ENCODE peak calls at places on chromosome 21, in ten cellular contexts. F, M, O, S, R, B, J, V, T and U are unnamed samples. For H3K27me3, the result is how much of the 10 kb centered on the place peaks cover.

GRCh38 chr21:39313042-39313456 is 383 bp downstream of the BRWD1 start:
- DNase-seq in F (no peak), M (no peak), O (peak), S (no peak), R (no peak), B (peak), J (peak), V (no peak), T (peak), U (no peak)

GRCh38 chr21:38965910-38966504 is 160.3 kb downstream of the ETS2 start:
- DNase-seq in F (peak), M (no peak), O (no peak), S (no peak), R (no peak), B (no peak), J (peak), V (no peak), T (no peak), U (no peak)

GRCh38 chr21:29215709-29216108 is 83.0 kb upstream of the BACH1 start:
- DNase-seq in F (no peak), M (no peak), O (no peak), S (no peak), R (no peak), B (no peak), J (no peak), V (no peak), T (no peak), U (no peak)

GRCh38 chr21:36126621-36127110 is 8.2 kb upstream of the CBR3 start:
- DNase-seq in F (no peak), M (no peak), O (no peak), S (no peak), R (no peak), B (no peak), J (no peak), V (no peak), T (no peak), U (no peak)

GRCh38 chr21:28771790-28772501 is 220.7 kb downstream of the LTN1 start:
- DNase-seq in F (no peak), M (peak), O (no peak), S (no peak), R (no peak), B (no peak), J (peak), V (no peak), T (no peak), U (peak)

GRCh38 chr21:28827422-28827821 is 165.3 kb downstream of the LTN1 start:
- DNase-seq in F (no peak), M (no peak), O (no peak), S (no peak), R (no peak), B (no peak), J (no peak), V (no peak), T (no peak), U (no peak)

GRCh38 chr21:27586986-27587385 is 620.1 kb upstream of the ADAMTS5 start:
- DNase-seq in F (no peak), M (no peak), O (no peak), S (no peak), R (no peak), B (no peak), J (no peak), V (no peak), T (no peak), U (no peak)

GRCh38 chr21:39700318-39700717 is 44.7 kb upstream of the IGSF5 start:
- DNase-seq in F (no peak), M (no peak), O (no peak), S (no peak), R (no peak), B (no peak), J (no peak), V (no peak), T (no peak), U (no peak)

GRCh38 chr21:30030416-30030815 is 90.6 kb upstream of the GRIK1 start:
- DNase-seq in F (no peak), M (no peak), O (no peak), S (no peak), R (no peak), B (no peak), J (no peak), V (no peak), T (no peak), U (no peak)

GRCh38 chr21:17612565-17613241 is at the start of gene BTG3:
- DNase-seq in F (peak), M (peak), O (peak), S (peak), R (no peak), B (peak), J (peak), V (peak), T (peak), U (peak)

GRCh38 chr21:34335316-34335715 is 28.5 kb upstream of the KCNE2 start:
- DNase-seq in F (no peak), M (no peak), O (no peak), S (no peak), R (no peak), B (no peak), J (peak), V (no peak), T (no peak), U (no peak)

GRCh38 chr21:17270234-17270633 is 242.6 kb upstream of the CXADR start:
- DNase-seq in F (peak), M (peak), O (no peak), S (no peak), R (no peak), B (peak), J (peak), V (no peak), T (no peak), U (no peak)

GRCh38 chr21:38853421-38853919 is 47.7 kb downstream of the ETS2 start:
- DNase-seq in F (peak), M (peak), O (no peak), S (no peak), R (no peak), B (no peak), J (peak), V (peak), T (no peak), U (no peak)

GRCh38 chr21:39108291-39109162 is 74.7 kb downstream of the PSMG1 start:
- DNase-seq in F (no peak), M (no peak), O (no peak), S (no peak), R (no peak), B (no peak), J (no peak), V (no peak), T (no peak), U (no peak)

GRCh38 chr21:43703068-43703880 is 15.7 kb upstream of the PDXK start:
- DNase-seq in F (no peak), M (no peak), O (no peak), S (peak), R (no peak), B (no peak), J (peak), V (no peak), T (peak), U (no peak)

GRCh38 chr21:28737671-28738279 is 254.9 kb downstream of the LTN1 start:
- DNase-seq in F (no peak), M (no peak), O (no peak), S (no peak), R (no peak), B (no peak), J (peak), V (no peak), T (no peak), U (no peak)

GRCh38 chr21:41168391-41169257 is 664 bp downstream of the BACE2 start:
- DNase-seq in F (peak), M (no peak), O (peak), S (peak), R (no peak), B (peak), J (peak), V (peak), T (no peak), U (peak)

GRCh38 chr21:36700961-36701911 is 2.3 kb downstream of the SIM2 start:
- DNase-seq in F (no peak), M (no peak), O (no peak), S (no peak), R (no peak), B (no peak), J (no peak), V (no peak), T (no peak), U (no peak)

GRCh38 chr21:28393279-28393678 is 599.4 kb downstream of the LTN1 start:
- DNase-seq in F (no peak), M (no peak), O (no peak), S (no peak), R (no peak), B (no peak), J (peak), V (no peak), T (no peak), U (no peak)

GRCh38 chr21:30430170-30430655 is at the start of gene KRTAP13-4:
- DNase-seq in F (no peak), M (no peak), O (no peak), S (no peak), R (no peak), B (no peak), J (no peak), V (no peak), T (no peak), U (no peak)

GRCh38 chr21:34881894-34882371 is 167.2 kb downstream of the RUNX1 start:
- DNase-seq in F (peak), M (peak), O (no peak), S (no peak), R (no peak), B (no peak), J (peak), V (no peak), T (no peak), U (no peak)

GRCh38 chr21:46393451-46393940 is 65.2 kb upstream of the DIP2A start:
- DNase-seq in F (no peak), M (no peak), O (no peak), S (no peak), R (no peak), B (peak), J (no peak), V (no peak), T (no peak), U (no peak)

GRCh38 chr21:35088235-35088865 is 39.2 kb upstream of the RUNX1 start:
- DNase-seq in F (no peak), M (no peak), O (no peak), S (no peak), R (no peak), B (no peak), J (peak), V (no peak), T (no peak), U (no peak)

GRCh38 chr21:37827878-37828277 is 88.4 kb downstream of the KCNJ6 start:
- DNase-seq in F (no peak), M (no peak), O (no peak), S (no peak), R (no peak), B (no peak), J (no peak), V (no peak), T (no peak), U (no peak)

GRCh38 chr21:37817242-37817641 is 99.0 kb downstream of the KCNJ6 start:
- DNase-seq in F (no peak), M (no peak), O (no peak), S (no peak), R (no peak), B (no peak), J (no peak), V (no peak), T (no peak), U (no peak)

GRCh38 chr21:37819372-37819771 is 96.9 kb downstream of the KCNJ6 start:
- DNase-seq in F (no peak), M (no peak), O (no peak), S (no peak), R (no peak), B (no peak), J (no peak), V (no peak), T (no peak), U (no peak)

DNA sequence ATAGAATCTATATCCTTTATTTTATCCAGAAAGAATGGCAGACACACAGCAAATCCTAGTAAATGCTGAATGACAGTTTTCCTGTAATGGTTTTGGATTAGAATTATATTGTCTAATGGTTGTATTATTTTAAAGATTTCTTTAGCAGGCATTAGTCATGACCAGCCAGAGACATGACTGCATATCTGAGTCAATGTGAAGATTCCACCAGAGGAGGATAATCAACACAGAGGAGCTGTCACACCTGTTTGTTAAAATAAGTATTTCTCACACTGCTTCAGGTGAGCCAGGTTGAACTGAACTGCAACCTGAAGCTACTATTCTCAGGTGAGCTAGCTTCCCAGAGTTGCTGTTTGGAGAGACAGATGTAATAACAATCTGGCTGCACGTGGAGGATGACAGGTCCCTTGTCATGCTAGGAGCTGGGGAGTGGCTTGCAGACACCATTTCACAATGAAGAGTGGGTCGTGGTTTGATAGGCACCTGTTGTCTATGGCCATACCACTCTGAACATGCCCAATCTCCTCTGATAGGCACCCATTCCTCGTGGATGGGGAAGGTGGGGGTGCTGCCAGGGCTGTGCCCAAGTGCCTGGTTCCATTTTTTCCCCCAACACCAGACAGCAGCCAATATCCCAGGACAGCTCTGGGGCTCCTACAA is 94.3 kb downstream of the KCNJ6 start:
- DNase-seq in F (no peak), M (no peak), O (no peak), S (no peak), R (no peak), B (no peak), J (no peak), V (no peak), T (no peak), U (no peak)
- H3K27me3 ChIP-seq in F (under half), M (under half), O (under half), S (under half), R (under half), B (under half), J (under half), V (under half), T (under half), U (under half)

DNA sequence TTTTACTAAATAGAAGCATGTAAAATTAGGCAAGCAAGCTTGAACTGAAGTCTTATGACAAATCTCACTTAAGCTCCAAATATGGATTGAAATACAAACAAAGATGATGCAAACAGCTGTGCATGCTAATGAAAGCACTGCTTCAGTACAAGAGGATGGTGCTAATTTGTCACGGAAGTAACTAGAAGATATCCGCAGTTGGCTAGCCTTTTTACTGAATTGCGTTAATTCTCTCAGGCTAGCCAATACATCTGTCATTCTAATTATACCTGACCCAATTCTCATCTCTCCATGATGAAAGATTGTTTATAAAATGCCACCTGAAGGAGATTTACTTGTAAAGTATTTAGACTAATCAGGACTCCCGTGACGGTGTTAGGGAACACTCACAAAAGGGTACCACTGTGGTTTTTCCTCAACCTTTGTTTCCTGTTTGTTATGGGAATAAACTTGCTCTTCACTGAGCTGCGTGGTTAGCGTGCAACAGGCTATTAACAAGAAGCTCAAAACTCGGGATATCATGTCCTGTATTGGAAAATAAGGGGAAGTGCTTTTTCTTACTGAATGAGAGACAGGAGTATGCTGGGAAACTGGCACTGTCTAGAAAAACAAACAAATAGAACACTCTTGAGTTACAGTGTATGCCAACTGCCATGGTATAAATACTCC is 162.5 kb downstream of the APP start:
- DNase-seq in F (no peak), M (no peak), O (no peak), S (no peak), R (no peak), B (no peak), J (peak), V (no peak), T (no peak), U (no peak)
- H3K4me3 ChIP-seq in F (no peak), M (no peak), O (no peak), S (no peak), R (peak), B (no peak), J (no peak), V (no peak), T (no peak), U (no peak)

GRCh38 chr21:33030633-33031032 is 4.9 kb downstream of the OLIG2 start:
- DNase-seq in F (no peak), M (no peak), O (no peak), S (no peak), R (no peak), B (no peak), J (no peak), V (no peak), T (no peak), U (no peak)
- H3K27me3 ChIP-seq in F (half or more), M (half or more), O (half or more), S (under half), R (half or more), B (under half), J (half or more), V (under half), T (half or more), U (under half)

GRCh38 chr21:42235593-42235992 is 16.7 kb downstream of the ABCG1 start:
- DNase-seq in F (no peak), M (no peak), O (no peak), S (peak), R (no peak), B (no peak), J (no peak), V (no peak), T (no peak), U (no peak)
- H3K4me3 ChIP-seq in F (no peak), M (no peak), O (no peak), S (no peak), R (no peak), B (no peak), J (no peak), V (no peak), T (peak), U (no peak)

GRCh38 chr21:45035477-45035848 is 38.9 kb upstream of the ADARB1 start:
- DNase-seq in F (peak), M (no peak), O (no peak), S (no peak), R (no peak), B (no peak), J (no peak), V (no peak), T (no peak), U (no peak)

GRCh38 chr21:45040114-45040715 is 34.2 kb upstream of the ADARB1 start:
- DNase-seq in F (no peak), M (no peak), O (no peak), S (no peak), R (no peak), B (no peak), J (no peak), V (no peak), T (no peak), U (no peak)

GRCh38 chr21:45036630-45037029 is 37.8 kb upstream of the ADARB1 start:
- DNase-seq in F (no peak), M (no peak), O (no peak), S (no peak), R (no peak), B (no peak), J (no peak), V (no peak), T (no peak), U (no peak)

GRCh38 chr21:45039309-45040113 is 34.9 kb upstream of the ADARB1 start:
- DNase-seq in F (no peak), M (no peak), O (no peak), S (no peak), R (no peak), B (no peak), J (no peak), V (no peak), T (no peak), U (no peak)

GRCh38 chr21:45037986-45038385 is 36.4 kb upstream of the ADARB1 start:
- DNase-seq in F (no peak), M (no peak), O (no peak), S (no peak), R (no peak), B (no peak), J (no peak), V (no peak), T (no peak), U (no peak)
- H3K27me3 ChIP-seq in F (under half), M (under half), O (under half), S (under half), R (under half), B (under half), J (under half), V (under half), T (under half), U (under half)

GRCh38 chr21:15257646-15258045 is 192.8 kb upstream of the NRIP1 start:
- DNase-seq in F (no peak), M (no peak), O (no peak), S (no peak), R (no peak), B (no peak), J (no peak), V (no peak), T (no peak), U (no peak)
- H3K4me3 ChIP-seq in F (no peak), M (no peak), O (no peak), S (no peak), R (no peak), B (no peak), J (no peak), V (no peak), T (no peak), U (no peak)

GRCh38 chr21:45383615-45384201 is 21.3 kb upstream of the COL18A1 start:
- DNase-seq in F (no peak), M (no peak), O (peak), S (no peak), R (no peak), B (peak), J (no peak), V (no peak), T (no peak), U (no peak)
- H3K27me3 ChIP-seq in F (under half), M (under half), O (under half), S (under half), R (half or more), B (under half), J (under half), V (under half), T (under half), U (under half)

GRCh38 chr21:15004721-15005370 is 60.0 kb downstream of the NRIP1 start:
- DNase-seq in F (no peak), M (no peak), O (no peak), S (no peak), R (no peak), B (no peak), J (peak), V (no peak), T (no peak), U (no peak)

GRCh38 chr21:15001113-15001512 is 63.7 kb downstream of the NRIP1 start:
- DNase-seq in F (no peak), M (no peak), O (no peak), S (no peak), R (no peak), B (no peak), J (no peak), V (no peak), T (no peak), U (no peak)

GRCh38 chr21:15000076-15000475 is 64.7 kb downstream of the NRIP1 start:
- DNase-seq in F (peak), M (no peak), O (no peak), S (no peak), R (no peak), B (no peak), J (peak), V (no peak), T (no peak), U (no peak)

GRCh38 chr21:15003463-15004135 is 61.2 kb downstream of the NRIP1 start:
- DNase-seq in F (no peak), M (no peak), O (no peak), S (no peak), R (no peak), B (no peak), J (no peak), V (no peak), T (no peak), U (no peak)

DNA sequence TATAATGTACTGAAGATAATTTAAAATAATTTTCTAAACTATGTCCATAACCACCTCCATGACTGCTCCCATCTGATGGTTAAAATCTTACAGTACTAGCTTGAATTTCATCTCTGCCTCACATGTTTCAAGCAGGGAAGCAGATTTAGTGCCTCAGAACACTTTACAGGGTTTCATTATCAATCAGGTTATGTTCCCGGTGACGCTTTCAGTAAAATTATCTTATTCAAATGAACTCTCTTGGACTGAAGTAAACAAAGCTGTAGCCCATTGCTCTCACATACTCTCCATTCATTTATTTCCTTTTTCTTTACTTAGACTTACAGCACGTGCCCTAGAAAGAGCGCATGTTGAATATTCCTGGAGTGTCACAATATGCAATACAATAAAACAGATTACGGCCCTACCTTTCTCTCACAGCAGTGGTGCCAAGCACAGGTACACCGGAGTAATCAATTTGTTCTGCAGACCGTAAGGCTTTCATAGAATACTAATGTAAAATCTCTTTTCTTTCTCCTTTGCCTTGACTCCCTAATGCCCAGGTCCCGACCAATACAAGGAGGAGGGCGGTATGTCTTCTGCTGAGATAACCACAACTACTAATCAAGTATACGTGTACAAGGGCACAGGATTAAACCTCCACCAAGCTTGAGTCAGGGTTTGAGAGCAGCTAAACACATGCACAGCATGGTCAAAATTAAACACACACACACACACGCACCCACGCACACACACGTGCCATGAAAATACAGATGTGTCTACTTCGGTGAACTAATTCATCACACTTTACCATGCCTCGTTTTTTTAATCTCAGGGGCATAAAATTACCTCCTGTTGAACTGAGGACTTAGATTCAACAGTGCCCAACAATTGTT is 62.8 kb downstream of the NRIP1 start:
- DNase-seq in F (no peak), M (no peak), O (no peak), S (no peak), R (no peak), B (no peak), J (no peak), V (peak), T (no peak), U (no peak)
- H3K4me3 ChIP-seq in F (no peak), M (no peak), O (no peak), S (no peak), R (no peak), B (no peak), J (no peak), V (no peak), T (no peak), U (no peak)